ENCODE peak calls at places on chromosomes 5 and 9, in ten cellular contexts. Y, P, W, E, O, V, S, I, C and F are unnamed samples.
A peak's percentile ranks its signal among the peaks of the same experiment; 100 is the strongest.

GRCh38 chr9:10265102-10265708 is 347.6 kb downstream of the PTPRD start:
- DNase-seq in Y (no peak), P (no peak), W (no peak), E (no peak), O (no peak), V (peak; percentile 21), S (peak; percentile 95), I (peak; percentile 2), C (no peak), F (no peak)

GRCh38 chr5:39055027-39055759 is 19.0 kb downstream of the RICTOR start:
- DNase-seq in Y (no peak), P (no peak), W (no peak), E (no peak), O (no peak), V (no peak), S (no peak), I (no peak), C (no peak), F (no peak)

GRCh38 chr9:83698976-83699585 is 8.7 kb downstream of the UBQLN1 start:
- DNase-seq in Y (no peak), P (no peak), W (no peak), E (no peak), O (no peak), V (no peak), S (no peak), I (no peak), C (no peak), F (no peak)

GRCh38 chr5:140398379-140398811 is 3.2 kb upstream of the ANKHD1 start:
- DNase-seq in Y (no peak), P (no peak), W (no peak), E (no peak), O (no peak), V (no peak), S (no peak), I (no peak), C (no peak), F (no peak)

GRCh38 chr9:35954942-35955546 is 2.9 kb downstream of the OR2S2 start:
- DNase-seq in Y (no peak), P (no peak), W (no peak), E (peak; percentile 46), O (peak; percentile 62), V (peak; percentile 49), S (peak; percentile 80), I (peak; percentile 76), C (peak; percentile 51), F (no peak)

GRCh38 chr5:16536246-16536645 is 70.6 kb upstream of the ZNF622 start:
- DNase-seq in Y (no peak), P (no peak), W (no peak), E (no peak), O (no peak), V (no peak), S (no peak), I (peak; percentile 85), C (peak; percentile 23), F (no peak)

GRCh38 chr9:113514061-113514460 is 50.5 kb downstream of the RGS3 start:
- DNase-seq in Y (no peak), P (no peak), W (no peak), E (no peak), O (no peak), V (no peak), S (no peak), I (no peak), C (no peak), F (no peak)

GRCh38 chr5:103923616-103924168 is 361.1 kb upstream of the NUDT12 start:
- DNase-seq in Y (no peak), P (no peak), W (no peak), E (no peak), O (no peak), V (no peak), S (no peak), I (no peak), C (no peak), F (no peak)

GRCh38 chr5:61082516-61083280 is 79.6 kb downstream of the SMIM15 start:
- DNase-seq in Y (no peak), P (no peak), W (no peak), E (no peak), O (no peak), V (no peak), S (peak; percentile 11), I (peak; percentile 80), C (no peak), F (no peak)